ENCODE peak calls at places on chromosomes 7 and 10, in six cellular contexts. P is hypothalamus, V is putamen, U is KBM-7, J is iPS DF 19.7, Q is EH. W is an unnamed sample.

GRCh38 chr10:91149550-91149949 is 70.9 kb upstream of the PCGF5 start:
- DNase-seq in P (no peak), V (no peak), U (no peak), J (no peak), Q (no peak), W (no peak)

GRCh38 chr7:39709768-39710291 is 86.5 kb downstream of the RALA start:
- DNase-seq in P (no peak), V (no peak), U (no peak), J (no peak), Q (peak), W (peak)

GRCh38 chr10:47237316-47238260 is 62.4 kb upstream of the GDF10 start:
- DNase-seq in P (no peak), V (no peak), U (no peak), J (no peak), Q (no peak), W (no peak)

GRCh38 chr7:80386686-80387085 is 125.2 kb downstream of the GNAT3 start:
- DNase-seq in P (no peak), V (no peak), U (no peak), J (no peak), Q (peak), W (no peak)

GRCh38 chr7:27459021-27459728 is 203.5 kb downstream of the HIBADH start:
- DNase-seq in P (no peak), V (no peak), U (no peak), J (no peak), Q (no peak), W (no peak)

GRCh38 chr10:125444790-125445189 is 238.2 kb downstream of the TEX36 start:
- DNase-seq in P (no peak), V (no peak), U (no peak), J (no peak), Q (no peak), W (no peak)

GRCh38 chr10:68781613-68782574 is 45.4 kb upstream of the STOX1 start:
- DNase-seq in P (no peak), V (no peak), U (no peak), J (no peak), Q (no peak), W (no peak)

GRCh38 chr10:43960477-43960876 is 311.8 kb upstream of the ZNF32 start:
- DNase-seq in P (no peak), V (no peak), U (no peak), J (no peak), Q (no peak), W (no peak)

GRCh38 chr10:80204801-80205477 is 398 bp downstream of the ANXA11 start:
- DNase-seq in P (no peak), V (no peak), U (no peak), J (no peak), Q (peak), W (peak)

GRCh38 chr7:155824195-155824915 is 12.1 kb upstream of the SHH start:
- DNase-seq in P (no peak), V (no peak), U (no peak), J (no peak), Q (no peak), W (no peak)

GRCh38 chr10:86523348-86523747 is 1.8 kb upstream of the WAPL start:
- DNase-seq in P (no peak), V (peak), U (no peak), J (no peak), Q (peak), W (no peak)

GRCh38 chr10:45353176-45353575 is 20.8 kb upstream of the ALOX5 start:
- DNase-seq in P (no peak), V (no peak), U (no peak), J (no peak), Q (no peak), W (no peak)

GRCh38 chr10:113680172-113681111 is 730 bp downstream of the CASP7 start:
- DNase-seq in P (no peak), V (no peak), U (peak), J (no peak), Q (peak), W (peak)

GRCh38 chr10:18334116-18334867 is 194.1 kb downstream of the CACNB2 start:
- DNase-seq in P (no peak), V (no peak), U (no peak), J (no peak), Q (no peak), W (no peak)

GRCh38 chr10:1329622-1330021 is 273.4 kb downstream of the WDR37 start:
- DNase-seq in P (no peak), V (no peak), U (no peak), J (no peak), Q (no peak), W (no peak)

GRCh38 chr7:53993205-53993604 is 549.0 kb upstream of the VSTM2A start:
- DNase-seq in P (no peak), V (no peak), U (no peak), J (no peak), Q (no peak), W (no peak)

GRCh38 chr7:101163281-101164070 is 1.9 kb downstream of the VGF start:
- DNase-seq in P (no peak), V (no peak), U (peak), J (no peak), Q (peak), W (no peak)

GRCh38 chr10:132448248-132448731 is 51.3 kb downstream of the PWWP2B start:
- DNase-seq in P (no peak), V (no peak), U (peak), J (no peak), Q (peak), W (peak)

GRCh38 chr10:5461914-5462840 is 37.2 kb downstream of the CALML5 start:
- DNase-seq in P (no peak), V (no peak), U (peak), J (no peak), Q (peak), W (no peak)

GRCh38 chr10:114611617-114612016 is 46.5 kb downstream of the ABLIM1 start:
- DNase-seq in P (no peak), V (no peak), U (no peak), J (no peak), Q (no peak), W (no peak)

GRCh38 chr10:93579089-93579488 is 12.6 kb downstream of the FFAR4 start:
- DNase-seq in P (no peak), V (no peak), U (no peak), J (no peak), Q (no peak), W (no peak)

GRCh38 chr10:7199152-7199760 is 211.6 kb downstream of the SFMBT2 start:
- DNase-seq in P (no peak), V (no peak), U (no peak), J (no peak), Q (no peak), W (no peak)

GRCh38 chr7:100079024-100079560 is 2.4 kb downstream of the ZNF3 start:
- DNase-seq in P (no peak), V (peak), U (no peak), J (no peak), Q (no peak), W (no peak)

GRCh38 chr7:69624431-69624830 is 26.2 kb downstream of the AUTS2 start:
- DNase-seq in P (no peak), V (no peak), U (no peak), J (no peak), Q (no peak), W (no peak)

GRCh38 chr10:90337316-90337715 is 520.5 kb downstream of the HTR7 start:
- DNase-seq in P (no peak), V (no peak), U (no peak), J (no peak), Q (no peak), W (no peak)

GRCh38 chr7:147650991-147651390 is 939.6 kb upstream of the C7orf33 start:
- DNase-seq in P (no peak), V (no peak), U (no peak), J (no peak), Q (no peak), W (no peak)

GRCh38 chr10:124639646-124640045 is 104.5 kb downstream of the FAM53B start:
- DNase-seq in P (no peak), V (no peak), U (no peak), J (no peak), Q (no peak), W (no peak)

GRCh38 chr7:158074896-158075632 is 512.6 kb downstream of the PTPRN2 start:
- DNase-seq in P (no peak), V (no peak), U (no peak), J (no peak), Q (no peak), W (peak)

GRCh38 chr7:79403879-79404278 is 49.6 kb downstream of the MAGI2 start:
- DNase-seq in P (no peak), V (no peak), U (no peak), J (no peak), Q (no peak), W (no peak)

GRCh38 chr10:83310688-83311087 is 828.6 kb upstream of the GHITM start:
- DNase-seq in P (no peak), V (no peak), U (no peak), J (no peak), Q (no peak), W (no peak)

W was measured in pancreas.